ENCODE peak calls at places on chromosomes 4 and X, in six cellular contexts. F is K562, Q is HepG2, W is H1, T is GM12892, S is GM12878. Z is an unnamed sample.
A peak's percentile ranks its signal among the peaks of the same experiment; 100 is the strongest.

GRCh38 chrX:11908371-11908770 is 150.3 kb downstream of the MSL3 start:
- DNase-seq in F (peak; percentile 3), W (no peak), S (peak; percentile 25), T (no peak), Q (peak; percentile 2), Z (no peak)

GRCh38 chr4:120452006-120452405 is 385.4 kb upstream of the MAD2L1 start:
- DNase-seq in S (no peak), T (no peak), W (no peak), Q (no peak), F (no peak), Z (no peak)

GRCh38 chr4:177596035-177596434 is 153.8 kb upstream of the AGA start:
- DNase-seq in S (no peak), Q (peak; percentile 2), W (peak; percentile 25), F (no peak), T (no peak), Z (no peak)

GRCh38 chr4:159432436-159432835 is 329.6 kb downstream of the RAPGEF2 start:
- DNase-seq in W (no peak), F (no peak), Q (no peak), T (no peak), S (no peak), Z (no peak)

GRCh38 chr4:95585016-95585695 is 36.4 kb upstream of the UNC5C start:
- DNase-seq in S (no peak), W (no peak), Q (no peak), T (no peak), F (no peak), Z (no peak)

GRCh38 chr4:69823481-69824186 is 36.3 kb downstream of the SULT1E1 start:
- DNase-seq in W (no peak), S (no peak), F (no peak), Q (peak; percentile 98), T (no peak), Z (no peak)

GRCh38 chrX:28591542-28591941 is 4.3 kb downstream of the IL1RAPL1 start:
- DNase-seq in Q (no peak), S (no peak), W (no peak), F (no peak), T (no peak), Z (no peak)

GRCh38 chr4:123350191-123350544 is 46.4 kb upstream of the SPRY1 start:
- DNase-seq in W (peak; percentile 41), Q (peak; percentile 81), S (no peak), T (no peak), F (peak; percentile 80), Z (no peak)

GRCh38 chr4:2763511-2763967 is 7.4 kb upstream of the TNIP2 start:
- DNase-seq in S (no peak), Q (no peak), F (no peak), W (no peak), T (no peak), Z (no peak)

DNA sequence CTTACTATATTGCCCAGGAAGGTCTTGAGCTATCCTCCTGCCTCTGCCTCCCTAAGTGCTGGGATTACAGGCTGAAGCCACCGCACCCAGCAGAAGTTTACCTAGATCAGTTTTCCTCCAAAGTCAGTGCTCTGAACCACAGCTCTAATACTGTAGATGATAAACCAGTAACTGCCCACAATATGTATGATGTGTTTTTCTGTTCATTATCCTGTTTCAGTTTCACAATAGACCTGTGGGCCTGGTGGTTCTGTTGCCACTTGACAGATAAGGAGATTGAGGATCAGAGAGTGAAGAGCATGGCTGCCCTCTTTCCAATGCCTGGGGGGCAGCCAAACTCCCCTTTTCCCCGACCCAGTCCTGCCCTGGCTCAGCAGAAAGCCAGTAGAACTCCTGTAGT is 87.0 kb downstream of the EFNB1 start:
- DNase-seq in F (no peak), Q (no peak), S (no peak), T (no peak), W (no peak), Z (no peak)
- TF ChIP-seq TAF1 in F (no peak), Q (no peak), S (no peak), T (no peak), W (no peak), Z (no peak)

GRCh38 chrX:9516635-9517034 is 51.8 kb downstream of the TBL1X start:
- DNase-seq in T (no peak), Q (no peak), W (no peak), S (no peak), F (no peak), Z (no peak)

GRCh38 chrX:9517062-9517461 is 52.2 kb downstream of the TBL1X start:
- DNase-seq in F (no peak), S (no peak), T (no peak), Q (no peak), W (no peak), Z (no peak)

GRCh38 chrX:9515464-9515863 is 50.6 kb downstream of the TBL1X start:
- DNase-seq in W (no peak), F (no peak), T (no peak), Q (no peak), S (no peak), Z (no peak)

GRCh38 chrX:9518896-9519295 is 54.0 kb downstream of the TBL1X start:
- DNase-seq in T (no peak), S (no peak), F (no peak), W (no peak), Q (no peak), Z (no peak)

DNA sequence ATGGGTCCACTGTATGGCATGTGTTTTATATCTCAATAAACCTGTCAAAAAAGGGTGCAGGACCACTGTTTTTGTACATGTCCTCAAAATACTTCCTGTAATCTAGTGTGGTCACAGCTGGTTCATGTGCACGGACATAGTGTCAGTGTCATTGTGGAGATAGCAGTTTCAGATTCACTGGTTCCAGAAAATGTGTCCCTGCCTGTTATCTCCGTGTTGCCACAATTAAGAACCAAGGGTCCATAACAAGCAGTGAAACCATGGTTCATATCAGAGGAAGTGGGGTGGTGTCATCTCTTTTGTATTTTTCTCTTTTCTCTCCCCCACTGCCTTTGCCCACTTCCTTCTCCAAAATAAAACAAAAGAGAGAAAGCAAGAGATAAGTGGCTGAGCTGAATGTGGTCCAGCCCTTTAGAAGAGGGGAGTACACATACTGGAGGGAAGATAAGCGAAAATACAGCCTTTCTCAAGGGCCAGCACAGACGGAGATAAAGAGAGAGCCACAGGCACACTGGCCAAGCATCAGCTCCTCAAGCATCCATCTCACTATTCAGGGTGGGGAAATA is 51.2 kb downstream of the TBL1X start:
- DNase-seq in Q (no peak), T (no peak), W (no peak), F (peak; percentile 47), S (no peak), Z (no peak)
- TF ChIP-seq POLR2A in Q (no peak), T (no peak), W (no peak), F (no peak), S (no peak), Z (no peak)

DNA sequence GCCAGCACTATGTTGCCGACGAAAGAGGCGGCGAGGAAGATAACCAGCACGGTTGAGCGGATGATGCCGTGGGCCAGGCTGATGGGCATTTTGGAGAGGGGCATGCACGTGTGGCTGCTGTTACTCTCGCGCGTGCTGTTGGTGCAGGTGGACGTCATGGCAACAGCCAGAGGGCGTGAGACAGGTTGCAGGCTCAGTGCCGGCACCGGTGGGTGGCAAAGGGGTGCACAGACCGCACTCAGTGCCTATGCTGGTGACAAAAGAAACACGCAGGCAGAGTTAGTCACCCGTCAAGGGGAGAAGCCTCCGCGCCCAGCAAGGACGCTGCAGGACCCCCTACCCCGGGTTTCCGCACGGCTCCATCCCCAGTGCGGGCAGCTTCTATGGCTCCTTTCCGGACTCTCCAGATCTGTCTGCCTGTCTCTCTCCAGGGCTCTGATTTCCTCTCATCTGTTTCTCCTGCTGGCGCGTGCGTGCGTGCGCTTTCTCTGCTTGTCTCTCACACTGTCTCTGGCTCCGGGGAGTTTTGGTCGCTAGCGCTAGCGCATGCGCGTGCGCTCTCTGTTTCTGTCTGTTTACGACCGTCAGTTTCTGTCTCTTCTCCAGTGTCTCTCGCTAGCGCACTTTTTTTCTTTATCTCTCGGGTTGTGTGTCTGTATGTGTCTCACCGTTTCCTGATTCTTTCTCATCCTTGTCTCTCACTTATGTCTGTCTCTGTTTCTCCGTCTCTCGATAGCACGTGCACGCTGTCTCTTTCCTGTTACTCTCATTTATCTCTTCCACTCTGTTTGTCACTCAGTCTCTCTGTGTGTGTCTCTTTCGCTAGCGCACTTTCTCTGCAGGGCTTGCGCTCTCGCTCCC is 2.0 kb downstream of the GPR101 start:
- DNase-seq in W (no peak), T (no peak), F (peak; percentile 43), S (peak; percentile 5), Q (no peak), Z (no peak)
- TF ChIP-seq TAF1 in W (no peak), T (no peak), F (no peak), S (no peak), Q (no peak), Z (no peak)

GRCh38 chr4:4859010-4859798 is at the start of gene MSX1:
- DNase-seq in S (no peak), F (peak; percentile 97), Q (peak; percentile 81), W (peak; percentile 79), T (peak; percentile 88), Z (no peak)
- TF ChIP-seq POLR2A in S (peak; percentile 72), F (peak; percentile 54), Q (peak; percentile 96), W (no peak), T (peak; percentile 51), Z (no peak)

DNA sequence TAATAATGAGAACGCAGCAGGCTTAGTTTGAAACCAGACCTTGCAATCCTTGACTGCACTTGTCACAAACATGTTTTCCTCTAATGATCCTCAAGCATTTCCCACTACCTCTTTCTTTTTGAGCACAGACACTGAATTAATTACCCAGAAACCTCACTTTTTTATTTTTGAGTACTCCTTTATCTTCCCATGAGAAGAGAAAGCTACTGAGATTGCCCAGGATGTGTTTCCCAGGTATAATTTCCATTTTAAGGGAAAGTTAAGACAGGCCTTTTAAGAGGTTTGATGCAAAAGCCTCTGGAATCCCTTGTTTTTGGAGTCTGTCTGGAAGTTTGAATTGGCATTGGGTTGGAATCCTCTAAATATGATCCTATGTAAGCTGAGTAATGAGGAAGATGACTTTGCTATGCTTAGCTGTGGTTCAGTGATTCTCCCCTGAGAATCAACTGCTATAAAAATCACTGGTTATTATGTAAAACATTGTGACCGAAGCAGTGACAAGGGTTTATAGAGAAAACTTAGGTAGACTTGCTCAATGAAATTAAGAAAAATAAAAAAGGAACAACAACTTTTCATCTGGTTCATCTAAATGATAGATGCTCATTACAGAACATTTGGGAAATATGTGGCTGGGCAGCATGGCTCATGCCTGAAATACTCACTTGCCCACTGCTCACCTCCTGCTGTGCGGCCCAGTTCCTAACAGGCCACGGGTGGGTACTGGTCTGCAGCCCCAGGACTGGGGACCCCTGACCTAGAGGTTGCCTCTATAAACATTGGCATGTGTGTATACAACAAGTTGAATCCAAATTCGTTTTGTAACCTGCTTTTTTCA is 10.8 kb upstream of the RHOH start:
- DNase-seq in W (no peak), T (no peak), F (no peak), Q (no peak), S (peak; percentile 94), Z (no peak)
- TF ChIP-seq TAF1 in W (no peak), T (no peak), F (no peak), Q (no peak), S (no peak), Z (no peak)

GRCh38 chr4:90064196-90064595 is 63.0 kb upstream of the CCSER1 start:
- DNase-seq in W (no peak), F (no peak), S (no peak), T (no peak), Q (no peak), Z (no peak)
- TF ChIP-seq POLR2A in W (no peak), F (no peak), S (no peak), T (no peak), Q (no peak), Z (no peak)

DNA sequence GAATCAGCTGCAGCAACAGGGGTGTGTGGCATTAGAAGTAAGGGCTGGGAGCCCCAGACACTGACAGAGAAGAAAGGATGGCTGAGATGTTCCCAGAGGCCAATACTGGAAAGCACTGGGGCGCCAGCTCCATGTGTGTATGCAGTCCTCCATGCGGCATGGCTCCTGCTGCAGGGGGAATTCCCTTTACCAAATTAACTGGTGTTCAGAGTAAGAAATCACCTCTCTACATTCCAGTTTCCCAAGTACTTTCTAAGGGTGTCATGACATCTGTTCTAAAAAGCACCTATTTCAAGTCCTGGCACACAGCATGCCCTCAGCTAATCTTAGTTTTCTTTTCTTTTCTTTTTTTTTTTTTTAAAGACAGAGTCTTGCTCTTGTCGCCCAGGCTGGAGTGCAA is 98.0 kb downstream of the MAML3 start:
- DNase-seq in T (no peak), F (no peak), S (no peak), Q (no peak), W (no peak), Z (no peak)
- TF ChIP-seq TAF1 in T (no peak), F (no peak), S (no peak), Q (no peak), W (no peak), Z (no peak)

Z was measured in GM12891.